ENCODE peak calls at places on chromosomes 6 and 20, in six cellular contexts. J is HepG2, F is GM12878, C is IMR-90, Q is heart left ventricle, E is prostate gland. S is an unnamed sample.

GRCh38 chr20:1474817-1475603 is 8.4 kb upstream of the NSFL1C start:
- DNase-seq in J (no peak), Q (no peak), F (no peak), E (no peak), C (no peak), S (no peak)

GRCh38 chr6:167402195-167402686 is 77.4 kb downstream of the TTLL2 start:
- DNase-seq in E (no peak), C (no peak), Q (no peak), J (no peak), F (no peak), S (no peak)

GRCh38 chr6:40543133-40543532 is 44.0 kb downstream of the LRFN2 start:
- DNase-seq in Q (no peak), E (no peak), J (no peak), C (no peak), F (no peak), S (no peak)

GRCh38 chr6:31094389-31094881 is 17.9 kb downstream of the C6orf15 start:
- DNase-seq in F (no peak), C (no peak), E (peak), J (no peak), Q (no peak), S (no peak)

GRCh38 chr6:3835055-3835731 is 14.0 kb upstream of the FAM50B start:
- DNase-seq in Q (no peak), E (no peak), F (no peak), J (peak), C (no peak), S (peak)

GRCh38 chr6:128541261-128541660 is 20.9 kb upstream of the PTPRK start:
- DNase-seq in Q (no peak), F (no peak), E (no peak), J (no peak), C (no peak), S (no peak)

GRCh38 chr6:109606362-109606761 is 84.6 kb downstream of the AK9 start:
- DNase-seq in E (no peak), C (no peak), J (no peak), F (no peak), Q (no peak), S (no peak)

GRCh38 chr6:43723737-43724295 is 36.2 kb upstream of the MRPS18A start:
- DNase-seq in F (no peak), C (peak), Q (peak), E (peak), J (peak), S (peak)

GRCh38 chr20:62064788-62065668 is 653 bp downstream of the TAF4 start:
- DNase-seq in C (no peak), F (no peak), J (no peak), E (no peak), Q (no peak), S (no peak)

DNA sequence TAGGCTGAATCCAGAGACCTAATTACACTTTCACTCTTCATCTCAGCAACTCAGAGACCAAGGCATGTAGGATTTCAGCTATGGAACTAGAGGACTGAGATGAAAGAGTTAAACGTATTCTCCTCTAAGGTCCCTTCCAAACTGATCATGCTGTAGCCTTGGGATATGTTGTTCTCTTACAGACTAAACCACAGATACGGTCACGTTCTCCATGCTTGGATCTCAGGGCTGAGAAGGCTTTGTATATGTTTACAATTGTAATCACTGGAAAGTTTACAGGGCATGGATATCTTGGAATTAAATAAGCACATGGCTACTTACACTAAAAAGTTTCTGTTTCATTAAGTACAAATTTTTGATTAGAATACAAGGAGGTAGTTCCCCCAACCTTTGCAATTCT is 50.1 kb downstream of the PKIB start:
- DNase-seq in C (no peak), E (no peak), F (no peak), J (no peak), Q (no peak), S (no peak)
- H3K27ac ChIP-seq in C (no peak), E (no peak), F (no peak), J (no peak), Q (no peak), S (no peak)

DNA sequence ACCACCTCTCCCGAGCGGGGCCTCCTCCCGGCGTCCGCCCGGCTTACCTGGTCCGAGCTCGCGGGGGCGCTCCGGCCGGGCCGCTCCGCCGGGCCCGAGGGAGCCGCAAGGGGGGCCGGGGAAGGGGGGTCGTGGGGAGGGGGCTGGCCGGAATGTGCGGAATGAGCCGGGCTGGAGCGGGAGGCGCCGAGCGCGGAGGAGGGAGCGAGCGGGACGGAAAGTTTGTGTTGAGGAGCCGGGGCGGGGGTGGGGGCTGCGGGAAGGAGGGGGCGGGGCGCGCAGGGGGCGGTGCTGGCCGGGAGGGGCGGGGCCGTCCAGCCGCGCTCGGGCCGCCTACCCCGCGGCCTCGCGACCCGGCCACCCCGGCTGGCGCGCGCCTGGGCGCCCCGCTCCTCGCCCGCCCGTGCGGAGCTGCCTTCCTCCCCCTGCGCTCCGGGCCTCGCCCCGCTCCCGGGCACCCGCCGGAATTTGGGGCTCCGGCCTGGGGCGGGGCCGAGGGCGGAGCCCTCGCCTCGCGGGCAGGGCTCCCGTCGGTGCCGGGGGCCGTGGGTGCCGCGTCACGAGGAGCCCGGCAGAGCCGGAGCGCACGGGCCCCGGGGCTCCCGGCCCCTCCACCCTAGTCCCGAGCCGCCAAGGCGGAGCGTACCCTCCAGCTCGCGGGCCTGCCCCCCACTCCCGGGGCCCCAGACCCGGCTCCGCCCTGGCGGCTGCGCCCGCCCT is at the start of gene TEAD3:
- DNase-seq in Q (peak), E (peak), F (no peak), J (peak), C (peak), S (peak)
- TF ChIP-seq POLR2A in Q (peak), E (peak), F (no peak), J (peak), C (peak), S (no peak)

DNA sequence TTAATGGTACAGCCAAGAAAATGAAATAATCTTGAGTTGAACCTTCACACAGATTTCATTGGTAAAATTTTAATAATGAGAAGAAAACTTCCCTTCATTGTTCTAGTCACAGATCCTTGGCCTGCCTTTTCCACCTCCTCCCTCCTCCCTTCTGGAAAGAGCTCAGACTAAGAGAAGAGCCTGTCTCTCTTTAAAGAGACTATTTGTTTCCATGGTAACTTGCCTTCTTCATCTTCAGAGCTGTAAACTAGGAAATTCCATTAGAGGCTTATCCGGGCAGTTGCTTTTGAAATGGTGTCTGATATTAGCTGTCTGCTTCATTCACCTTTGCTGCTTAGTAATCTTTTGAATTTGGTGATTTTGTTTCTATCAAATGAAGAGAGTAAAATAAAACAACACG is 96.8 kb downstream of the MAP3K7 start:
- DNase-seq in Q (no peak), F (no peak), J (no peak), E (no peak), C (no peak), S (no peak)
- H3K27ac ChIP-seq in Q (no peak), F (no peak), J (no peak), E (no peak), C (no peak), S (no peak)

DNA sequence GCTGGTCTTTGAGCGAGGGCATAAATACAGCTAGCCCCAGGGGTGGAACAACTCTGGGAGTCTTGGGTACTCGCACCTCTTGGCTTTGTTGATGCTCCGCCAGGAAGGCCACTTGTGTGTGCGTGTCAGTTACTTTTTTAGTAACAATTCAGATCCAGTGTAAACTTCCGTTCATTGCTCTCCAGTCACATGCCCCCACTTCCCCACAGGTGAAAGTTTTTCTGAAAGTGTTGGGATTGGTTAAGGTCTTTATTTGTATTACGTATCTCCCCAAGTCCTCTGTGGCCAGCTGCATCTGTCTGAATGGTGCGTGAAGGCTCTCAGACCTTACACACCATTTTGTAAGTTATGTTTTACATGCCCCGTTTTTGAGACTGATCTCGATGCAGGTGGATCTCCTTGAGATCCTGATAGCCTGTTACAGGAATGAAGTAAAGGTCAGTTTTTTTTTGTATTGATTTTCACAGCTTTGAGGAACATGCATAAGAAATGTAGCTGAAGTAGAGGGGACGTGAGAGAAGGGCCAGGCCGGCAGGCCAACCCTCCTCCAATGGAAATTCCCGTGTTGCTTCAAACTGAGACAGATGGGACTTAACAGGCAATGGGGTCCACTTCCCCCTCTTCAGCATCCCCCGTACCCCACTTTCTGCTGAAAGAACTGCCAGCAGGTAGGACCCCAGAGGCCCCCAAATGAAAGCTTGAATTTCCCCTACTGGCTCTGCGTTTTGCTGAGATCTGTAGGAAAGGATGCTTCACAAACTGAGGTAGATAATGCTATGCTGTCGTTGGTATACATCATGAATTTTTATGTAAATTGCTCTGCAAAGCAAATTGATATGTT is 19.2 kb downstream of the IRF4 start:
- DNase-seq in J (no peak), F (no peak), Q (no peak), E (no peak), C (no peak), S (no peak)
- TF ChIP-seq POLR2A in J (no peak), F (peak), Q (no peak), E (no peak), C (no peak), S (no peak)

GRCh38 chr6:152225231-152225934 is 411.8 kb downstream of the SYNE1 start:
- DNase-seq in Q (no peak), F (no peak), C (peak), E (no peak), J (no peak), S (no peak)

GRCh38 chr6:152221806-152222628 is 414.5 kb downstream of the ESR1 start:
- DNase-seq in J (no peak), E (no peak), Q (no peak), F (no peak), C (no peak), S (peak)

GRCh38 chr6:152218887-152219286 is 411.4 kb downstream of the ESR1 start:
- DNase-seq in J (no peak), C (no peak), Q (no peak), E (no peak), F (no peak), S (no peak)

GRCh38 chr6:152223622-152224021 is 413.5 kb downstream of the SYNE1 start:
- DNase-seq in F (no peak), C (no peak), J (peak), E (no peak), Q (no peak), S (no peak)

DNA sequence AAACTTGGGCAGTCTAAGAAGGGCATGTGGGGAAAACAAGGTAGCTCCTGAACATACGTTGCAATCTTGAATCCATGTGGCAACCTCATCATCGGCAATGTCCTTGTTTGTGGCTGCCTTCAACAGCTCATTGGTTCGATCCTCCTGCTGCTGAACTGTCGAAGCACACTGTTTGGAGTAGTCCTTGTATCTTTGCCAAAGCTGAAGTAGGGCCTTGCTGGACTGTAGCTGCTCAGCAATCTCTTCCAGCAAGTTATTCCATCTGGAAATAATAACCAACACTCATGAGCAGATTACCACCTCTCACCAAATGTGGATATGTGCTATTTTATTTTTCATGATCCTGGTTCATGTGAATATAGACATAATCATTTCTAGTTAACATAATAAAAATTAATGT is 413.3 kb downstream of the ESR1 start:
- DNase-seq in C (no peak), J (no peak), E (no peak), Q (peak), F (no peak), S (no peak)
- H3K27ac ChIP-seq in C (no peak), J (no peak), E (no peak), Q (peak), F (no peak), S (no peak)

GRCh38 chr6:110900028-110900598 is 25.5 kb downstream of the AMD1 start:
- DNase-seq in Q (no peak), C (no peak), J (no peak), E (no peak), F (no peak), S (no peak)
- TF ChIP-seq POLR2A in Q (no peak), C (no peak), J (no peak), E (no peak), F (peak), S (no peak)